ENCODE peak calls at places on chromosomes 7 and 10, in six cellular contexts. E is body of pancreas, U is omental fat pad, Z is GM10248, Q is glutamatergic neuron, O is mammary epithelial cell. V is an unnamed sample.

GRCh38 chr7:135117096-135117495 is 30.8 kb upstream of the TMEM140 start:
- DNase-seq in E (no peak), U (no peak), Z (no peak), Q (no peak), O (no peak), V (no peak)

GRCh38 chr7:88401009-88401623 is 94.4 kb upstream of the STEAP4 start:
- DNase-seq in E (no peak), U (no peak), Z (no peak), Q (no peak), O (peak), V (peak)

GRCh38 chr7:21916629-21917028 is 29.1 kb downstream of the CDCA7L start:
- DNase-seq in E (no peak), U (no peak), Z (no peak), Q (no peak), O (peak), V (no peak)

GRCh38 chr10:7202804-7203203 is 208.0 kb downstream of the SFMBT2 start:
- DNase-seq in E (no peak), U (no peak), Z (no peak), Q (no peak), O (no peak), V (no peak)

GRCh38 chr10:75260990-75261389 is 25.2 kb upstream of the COMTD1 start:
- DNase-seq in E (no peak), U (no peak), Z (no peak), Q (no peak), O (no peak), V (no peak)

GRCh38 chr10:114520453-114520852 is 116.2 kb upstream of the AFAP1L2 start:
- DNase-seq in E (no peak), U (no peak), Z (no peak), Q (no peak), O (peak), V (no peak)

GRCh38 chr7:94335586-94335985 is 59.1 kb upstream of the COL1A2 start:
- DNase-seq in E (no peak), U (no peak), Z (no peak), Q (no peak), O (peak), V (no peak)

GRCh38 chr10:44385726-44386438 is 985 bp upstream of the CXCL12 start:
- DNase-seq in E (no peak), U (no peak), Z (no peak), Q (no peak), O (no peak), V (peak)

GRCh38 chr10:36381748-36382147 is 739.7 kb upstream of the FZD8 start:
- DNase-seq in E (no peak), U (no peak), Z (no peak), Q (no peak), O (no peak), V (no peak)

GRCh38 chr7:125059861-125060456 is 130.3 kb upstream of the POT1 start:
- DNase-seq in E (no peak), U (no peak), Z (no peak), Q (no peak), O (no peak), V (no peak)

GRCh38 chr10:80136134-80136571 is 3.6 kb downstream of the PLAC9 start:
- DNase-seq in E (peak), U (peak), Z (no peak), Q (no peak), O (no peak), V (no peak)

GRCh38 chr7:66265566-66265965 is 60.4 kb downstream of the TPST1 start:
- DNase-seq in E (no peak), U (no peak), Z (no peak), Q (no peak), O (no peak), V (no peak)

GRCh38 chr10:102757323-102757722 is 13.6 kb downstream of the WBP1L start:
- DNase-seq in E (no peak), U (no peak), Z (no peak), Q (no peak), O (no peak), V (no peak)

GRCh38 chr10:85641479-85641967 is 725.1 kb downstream of the GRID1 start:
- DNase-seq in E (no peak), U (no peak), Z (no peak), Q (no peak), O (peak), V (no peak)

GRCh38 chr7:47194516-47194915 is 387.4 kb downstream of the TNS3 start:
- DNase-seq in E (no peak), U (no peak), Z (no peak), Q (no peak), O (no peak), V (no peak)

GRCh38 chr7:146175716-146176115 is 59.1 kb downstream of the CNTNAP2 start:
- DNase-seq in E (no peak), U (no peak), Z (no peak), Q (no peak), O (no peak), V (no peak)

GRCh38 chr10:78267598-78267997 is 233.9 kb downstream of the RPS24 start:
- DNase-seq in E (no peak), U (no peak), Z (no peak), Q (no peak), O (no peak), V (no peak)

GRCh38 chr10:119919823-119920222 is 27.3 kb downstream of the SEC23IP start:
- DNase-seq in E (no peak), U (no peak), Z (peak), Q (no peak), O (no peak), V (peak)

GRCh38 chr10:32207544-32207943 is 139.4 kb downstream of the EPC1 start:
- DNase-seq in E (peak), U (no peak), Z (peak), Q (peak), O (peak), V (peak)

DNA sequence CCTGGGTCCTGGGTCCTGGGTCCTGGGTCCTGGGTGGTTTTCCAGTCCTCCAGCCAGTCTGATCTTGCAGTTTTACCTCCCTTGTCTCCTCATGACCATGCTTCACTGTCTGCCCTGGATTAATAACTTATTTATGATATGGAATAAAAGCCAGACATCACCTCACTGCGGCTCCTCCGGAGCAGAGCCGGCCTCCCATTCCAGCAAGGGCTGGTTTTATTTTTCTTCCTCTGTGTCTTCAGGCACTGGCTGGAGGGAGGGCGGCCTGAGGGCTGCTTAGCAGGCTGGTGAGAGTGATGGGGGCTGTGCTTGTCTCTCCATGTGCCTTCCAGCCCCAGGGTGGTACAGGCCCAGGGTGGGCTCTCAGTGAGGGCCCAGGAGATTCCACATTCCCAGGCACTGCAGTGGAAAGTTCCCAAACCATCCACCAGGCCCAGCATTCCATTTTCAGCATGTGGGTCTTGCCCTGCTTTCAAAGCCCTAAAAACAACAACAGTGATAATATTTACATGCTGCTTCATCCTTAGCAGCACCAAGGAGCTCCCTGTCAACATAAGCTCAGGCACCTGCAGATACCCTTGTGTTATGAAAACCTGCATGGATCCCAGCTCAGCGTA is 12.6 kb downstream of the ADAMTS14 start:
- DNase-seq in E (no peak), U (no peak), Z (no peak), Q (no peak), O (no peak), V (no peak)
- TF ChIP-seq CTCF in E (no peak), U (no peak), Z (no peak), Q (peak), O (no peak), V (no peak)

GRCh38 chr7:147541261-147541660 is 1049.3 kb upstream of the C7orf33 start:
- DNase-seq in E (no peak), U (no peak), Z (no peak), Q (no peak), O (no peak), V (no peak)
- TF ChIP-seq CTCF in E (no peak), U (no peak), Z (no peak), Q (no peak), O (no peak), V (no peak)

GRCh38 chr10:27541728-27542285 is 37.7 kb downstream of the RAB18 start:
- DNase-seq in E (no peak), U (no peak), Z (no peak), Q (no peak), O (peak), V (no peak)
- TF ChIP-seq CTCF in E (no peak), U (no peak), Z (no peak), Q (no peak), O (no peak), V (no peak)

DNA sequence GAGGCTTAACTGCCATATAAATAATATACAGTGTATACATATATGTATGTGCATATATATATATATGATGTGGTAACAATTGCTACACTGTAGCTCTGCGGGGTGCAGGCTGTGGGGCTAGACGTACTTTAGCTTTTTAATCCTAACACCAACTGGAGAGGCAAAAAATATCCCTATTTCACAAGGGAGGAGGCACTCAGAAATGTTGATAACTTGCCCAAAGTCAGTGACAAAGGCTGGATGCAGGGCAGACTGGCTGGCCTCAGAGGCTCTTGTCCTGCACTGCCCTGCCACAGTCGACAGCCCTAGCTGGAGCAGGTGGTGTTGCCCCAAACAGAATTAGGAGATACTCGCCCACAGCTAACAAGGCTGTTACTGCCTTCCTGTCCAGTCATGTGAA is 1.5 kb upstream of the RELN start:
- DNase-seq in E (no peak), U (no peak), Z (no peak), Q (no peak), O (no peak), V (no peak)
- TF ChIP-seq CTCF in E (no peak), U (no peak), Z (no peak), Q (no peak), O (no peak), V (no peak)

GRCh38 chr10:88114368-88114767 is 250.9 kb downstream of the PTEN start:
- DNase-seq in E (peak), U (no peak), Z (peak), Q (no peak), O (no peak), V (peak)
- TF ChIP-seq CTCF in E (peak), U (no peak), Z (peak), Q (no peak), O (peak), V (peak)

GRCh38 chr10:132162590-132163277 is 24.0 kb upstream of the DPYSL4 start:
- DNase-seq in E (no peak), U (no peak), Z (no peak), Q (no peak), O (no peak), V (no peak)

GRCh38 chr10:132164801-132165278 is 21.9 kb upstream of the DPYSL4 start:
- DNase-seq in E (no peak), U (no peak), Z (no peak), Q (peak), O (no peak), V (no peak)

GRCh38 chr10:132162021-132162531 is 24.7 kb upstream of the DPYSL4 start:
- DNase-seq in E (no peak), U (no peak), Z (no peak), Q (no peak), O (no peak), V (no peak)

GRCh38 chr10:132163826-132164515 is 22.8 kb upstream of the DPYSL4 start:
- DNase-seq in E (no peak), U (no peak), Z (no peak), Q (no peak), O (no peak), V (no peak)

DNA sequence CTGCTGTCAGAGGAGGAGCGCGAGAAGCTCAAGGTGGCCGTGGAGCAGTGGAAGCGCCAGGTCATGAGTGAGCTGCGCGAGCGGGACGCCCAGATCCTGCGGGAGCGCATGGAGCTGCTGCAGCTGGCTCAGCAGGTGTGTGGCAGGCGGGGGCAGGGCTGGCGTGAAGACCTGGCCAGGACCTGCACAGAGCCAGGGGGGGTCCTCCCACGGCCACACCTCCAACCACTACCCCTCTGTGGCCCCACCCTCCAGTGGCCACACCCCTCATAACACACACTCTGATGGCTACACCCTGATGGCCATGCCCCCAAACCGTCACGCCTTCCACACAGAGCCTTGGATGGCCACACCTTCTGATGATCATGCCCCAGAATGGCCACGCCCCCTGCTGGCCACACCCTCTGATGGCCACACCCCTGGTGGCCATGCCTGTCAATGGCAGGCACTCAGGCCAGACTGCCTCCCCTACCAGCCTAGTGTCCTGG is 23.4 kb upstream of the DPYSL4 start:
- DNase-seq in E (peak), U (no peak), Z (peak), Q (peak), O (no peak), V (peak)
- TF ChIP-seq CTCF in E (peak), U (no peak), Z (no peak), Q (peak), O (no peak), V (no peak)

GRCh38 chr10:71985542-71986250 is 21.5 kb downstream of the CHST3 start:
- DNase-seq in E (no peak), U (no peak), Z (peak), Q (no peak), O (no peak), V (peak)
- TF ChIP-seq CTCF in E (no peak), U (no peak), Z (no peak), Q (no peak), O (no peak), V (no peak)